ENCODE peak calls at places on chromosomes 6 and 20, in ten cellular contexts. I is epithelial cell of esophagus; F is GM10248; N is AG10803; J is endothelial cell; W is CD8-positive, alpha-beta T cell; L is transverse colon; C is Calu3; B is fibroblast of lung; D is cardiac muscle cell. K is an unnamed sample.

GRCh38 chr20:44720617-44720993 is 5.4 kb downstream of the CCN5 start:
- DNase-seq in L (no peak), J (no peak), B (peak), N (peak), C (peak), F (no peak), W (no peak), I (peak), D (no peak), K (no peak)

GRCh38 chr6:19210849-19211590 is 626.1 kb upstream of the ID4 start:
- DNase-seq in D (peak), F (peak), N (no peak), C (no peak), L (no peak), I (no peak), W (no peak), J (peak), B (no peak), K (no peak)

GRCh38 chr6:33684983-33685382 is 26.5 kb downstream of the UQCC2 start:
- DNase-seq in F (no peak), D (no peak), I (no peak), B (no peak), W (no peak), L (no peak), J (no peak), N (no peak), C (no peak), K (no peak)

GRCh38 chr6:131931063-131931745 is 20.0 kb downstream of the CCN2 start:
- DNase-seq in C (no peak), W (no peak), F (no peak), I (no peak), J (no peak), N (peak), D (no peak), L (no peak), B (peak), K (no peak)

GRCh38 chr6:22112490-22112889 is 184.3 kb downstream of the PRL start:
- DNase-seq in J (no peak), I (peak), F (no peak), C (no peak), D (no peak), N (peak), L (no peak), W (no peak), B (no peak), K (no peak)

GRCh38 chr6:160300076-160300695 is 41.6 kb upstream of the SLC22A2 start:
- DNase-seq in L (peak), I (peak), W (no peak), C (peak), J (no peak), B (no peak), F (no peak), N (no peak), D (peak), K (no peak)

GRCh38 chr20:33909331-33909921 is 84.3 kb upstream of the RALY start:
- DNase-seq in D (no peak), J (no peak), W (no peak), F (no peak), C (peak), I (peak), L (no peak), N (peak), B (peak), K (no peak)

GRCh38 chr6:29762051-29762450 is 38.8 kb downstream of the HLA-F start:
- DNase-seq in B (no peak), F (no peak), L (no peak), N (no peak), W (no peak), C (no peak), I (peak), J (no peak), D (no peak), K (no peak)

GRCh38 chr6:37137881-37138568 is 31.9 kb upstream of the PIM1 start:
- DNase-seq in N (no peak), F (no peak), C (no peak), D (no peak), J (peak), I (no peak), B (peak), W (no peak), L (no peak), K (no peak)

GRCh38 chr6:144252289-144252688 is 32.8 kb upstream of the UTRN start:
- DNase-seq in W (no peak), J (no peak), F (no peak), C (no peak), L (no peak), D (no peak), I (peak), B (peak), N (peak), K (no peak)

GRCh38 chr6:37588745-37589139 is 89.0 kb upstream of the CCDC167 start:
- DNase-seq in F (no peak), C (no peak), N (no peak), J (no peak), D (no peak), I (no peak), L (no peak), W (no peak), B (no peak), K (no peak)

GRCh38 chr6:135146160-135146920 is 34.8 kb upstream of the MYB start:
- DNase-seq in J (no peak), I (peak), B (no peak), D (no peak), L (no peak), F (no peak), N (no peak), C (no peak), W (no peak), K (no peak)

GRCh38 chr20:37276494-37277252 is 12.8 kb upstream of the MANBAL start:
- DNase-seq in W (no peak), J (no peak), N (peak), C (peak), F (peak), L (peak), I (peak), B (peak), D (no peak), K (peak)

GRCh38 chr6:72552938-72553337 is 68.9 kb upstream of the KCNQ5 start:
- DNase-seq in D (no peak), W (no peak), F (no peak), B (peak), J (no peak), C (no peak), N (peak), L (no peak), I (peak), K (no peak)

GRCh38 chr6:105137388-105137787 is 42.4 kb downstream of the POPDC3 start:
- DNase-seq in L (no peak), B (peak), I (peak), W (no peak), C (no peak), F (peak), D (peak), N (no peak), J (no peak), K (no peak)

GRCh38 chr6:111625511-111626331 is 20.0 kb upstream of the TRAF3IP2 start:
- DNase-seq in D (peak), N (peak), F (no peak), J (no peak), C (no peak), B (peak), W (no peak), I (no peak), L (no peak), K (no peak)

GRCh38 chr6:116682334-116682712 is 1.3 kb downstream of the KPNA5 start:
- DNase-seq in W (peak), D (no peak), J (no peak), N (peak), F (peak), B (peak), C (peak), L (no peak), I (peak), K (peak)

GRCh38 chr6:36519352-36519751 is 27.9 kb downstream of the STK38 start:
- DNase-seq in L (no peak), D (no peak), J (no peak), I (no peak), W (no peak), F (no peak), B (no peak), N (no peak), C (no peak), K (no peak)

GRCh38 chr20:50298554-50299324 is 108.1 kb downstream of the CEBPB start:
- DNase-seq in J (no peak), D (no peak), N (no peak), C (no peak), B (no peak), L (no peak), F (no peak), W (no peak), I (peak), K (no peak)

GRCh38 chr20:6708010-6708409 is 59.5 kb upstream of the BMP2 start:
- DNase-seq in J (no peak), C (peak), N (peak), D (no peak), I (peak), W (no peak), B (peak), F (no peak), L (peak), K (no peak)

GRCh38 chr6:168670386-168670985 is 229.5 kb downstream of the SMOC2 start:
- DNase-seq in I (no peak), B (no peak), J (no peak), C (no peak), N (no peak), D (no peak), W (peak), L (no peak), F (no peak), K (no peak)

GRCh38 chr6:150072201-150072600 is 3.3 kb upstream of the ULBP3 start:
- DNase-seq in B (peak), C (peak), J (no peak), I (peak), L (peak), N (peak), W (peak), D (no peak), F (no peak), K (no peak)

GRCh38 chr6:148509789-148510581 is 167.3 kb downstream of the SASH1 start:
- DNase-seq in F (peak), W (no peak), J (no peak), N (peak), B (peak), L (peak), D (no peak), C (no peak), I (peak), K (peak)

GRCh38 chr6:15523679-15524630 is 138.9 kb downstream of the DTNBP1 start:
- DNase-seq in C (no peak), W (no peak), D (no peak), J (no peak), L (no peak), N (no peak), B (no peak), F (no peak), I (no peak), K (no peak)

GRCh38 chr6:10485406-10485805 is 35.7 kb upstream of the GCNT2 start:
- DNase-seq in D (no peak), W (no peak), J (no peak), L (no peak), I (no peak), F (no peak), C (no peak), N (no peak), B (no peak), K (no peak)

GRCh38 chr6:129510930-129511329 is 199.0 kb downstream of the ARHGAP18 start:
- DNase-seq in W (no peak), C (no peak), D (no peak), J (no peak), N (no peak), F (no peak), L (no peak), B (peak), I (no peak), K (no peak)

GRCh38 chr20:54014301-54014914 is 56.0 kb downstream of the BCAS1 start:
- DNase-seq in W (no peak), N (no peak), F (no peak), L (no peak), J (no peak), C (no peak), B (no peak), D (no peak), I (no peak), K (no peak)

GRCh38 chr6:142700032-142700431 is 244.9 kb downstream of the HIVEP2 start:
- DNase-seq in L (no peak), W (no peak), N (no peak), I (no peak), J (no peak), F (peak), D (no peak), C (no peak), B (no peak), K (peak)

GRCh38 chr20:61918548-61918947 is 147.1 kb downstream of the TAF4 start:
- DNase-seq in D (no peak), I (no peak), J (no peak), W (no peak), N (no peak), F (no peak), C (no peak), B (no peak), L (no peak), K (no peak)

GRCh38 chr6:106082735-106083398 is 3.3 kb upstream of the PRDM1 start:
- DNase-seq in L (no peak), J (no peak), C (no peak), D (no peak), N (peak), F (no peak), I (peak), B (peak), W (no peak), K (no peak)

GRCh38 chr6:107612762-107613415 is 123.0 kb downstream of the SOBP start:
- DNase-seq in F (no peak), J (no peak), B (no peak), W (no peak), D (no peak), N (no peak), I (no peak), L (no peak), C (no peak), K (no peak)
- TF ChIP-seq CTCF in F (no peak), J (no peak), B (no peak), W (no peak), D (peak), N (no peak), I (no peak), L (no peak), C (no peak), K (no peak)

GRCh38 chr6:169775321-169775720 is 23.9 kb downstream of the ERMARD start:
- DNase-seq in B (no peak), C (no peak), W (no peak), D (no peak), I (no peak), J (no peak), F (no peak), L (no peak), N (no peak), K (no peak)
- TF ChIP-seq CTCF in B (no peak), C (no peak), W (no peak), D (no peak), I (no peak), J (no peak), F (no peak), L (no peak), N (no peak), K (no peak)

DNA sequence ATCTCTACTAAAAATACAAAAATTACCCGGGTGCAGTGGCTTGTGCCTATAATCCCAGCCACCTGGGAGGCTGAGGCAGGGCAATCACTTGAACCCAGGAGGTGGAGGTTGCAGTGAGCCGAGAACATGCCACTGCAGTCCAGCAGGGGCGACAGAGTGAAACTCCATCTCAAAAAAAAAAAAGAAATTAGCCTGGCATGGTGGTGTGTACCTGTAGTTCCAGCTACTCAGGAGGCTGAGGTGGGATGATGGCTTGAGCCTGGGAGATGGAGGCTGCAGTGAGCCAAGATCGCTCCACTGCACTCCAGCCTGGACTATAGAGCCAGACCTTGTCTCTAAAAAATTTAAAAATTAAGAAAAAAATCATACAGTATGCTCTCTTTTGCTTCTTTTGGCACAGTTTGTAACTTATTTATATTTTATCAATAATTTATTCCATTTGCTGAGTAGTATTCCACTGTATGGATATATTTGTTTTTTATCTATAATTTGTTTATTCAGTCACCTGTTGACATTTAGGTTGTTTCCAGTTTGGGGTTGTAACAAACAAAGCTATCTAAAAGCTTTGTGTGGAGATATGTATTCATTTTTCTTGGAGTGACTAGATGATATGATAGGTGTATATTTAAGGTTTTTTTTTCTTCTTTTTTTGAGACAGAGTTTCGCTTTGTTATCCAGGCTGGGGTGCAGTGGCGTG is 8.0 kb upstream of the MYBL2 start:
- DNase-seq in F (no peak), B (no peak), D (no peak), C (no peak), I (no peak), N (no peak), W (no peak), L (no peak), J (no peak), K (no peak)
- TF ChIP-seq CTCF in F (no peak), B (no peak), D (no peak), C (no peak), I (no peak), N (peak), W (no peak), L (no peak), J (no peak), K (no peak)

GRCh38 chr6:46016063-46016608 is 476 bp upstream of the CLIC5 start:
- DNase-seq in F (peak), W (no peak), L (peak), J (no peak), D (no peak), N (no peak), I (no peak), B (no peak), C (no peak), K (no peak)

GRCh38 chr6:46013639-46014038 is 2.0 kb downstream of the CLIC5 start:
- DNase-seq in J (no peak), I (no peak), W (no peak), D (no peak), F (no peak), B (no peak), C (no peak), N (no peak), L (no peak), K (no peak)

GRCh38 chr6:46014054-46014453 is 1.6 kb downstream of the CLIC5 start:
- DNase-seq in J (no peak), W (no peak), L (no peak), F (no peak), D (no peak), C (no peak), I (no peak), B (no peak), N (no peak), K (no peak)

GRCh38 chr6:46014511-46015118 is 1.0 kb downstream of the CLIC5 start:
- DNase-seq in B (no peak), D (peak), L (peak), F (no peak), J (peak), N (no peak), W (no peak), I (no peak), C (peak), K (peak)

DNA sequence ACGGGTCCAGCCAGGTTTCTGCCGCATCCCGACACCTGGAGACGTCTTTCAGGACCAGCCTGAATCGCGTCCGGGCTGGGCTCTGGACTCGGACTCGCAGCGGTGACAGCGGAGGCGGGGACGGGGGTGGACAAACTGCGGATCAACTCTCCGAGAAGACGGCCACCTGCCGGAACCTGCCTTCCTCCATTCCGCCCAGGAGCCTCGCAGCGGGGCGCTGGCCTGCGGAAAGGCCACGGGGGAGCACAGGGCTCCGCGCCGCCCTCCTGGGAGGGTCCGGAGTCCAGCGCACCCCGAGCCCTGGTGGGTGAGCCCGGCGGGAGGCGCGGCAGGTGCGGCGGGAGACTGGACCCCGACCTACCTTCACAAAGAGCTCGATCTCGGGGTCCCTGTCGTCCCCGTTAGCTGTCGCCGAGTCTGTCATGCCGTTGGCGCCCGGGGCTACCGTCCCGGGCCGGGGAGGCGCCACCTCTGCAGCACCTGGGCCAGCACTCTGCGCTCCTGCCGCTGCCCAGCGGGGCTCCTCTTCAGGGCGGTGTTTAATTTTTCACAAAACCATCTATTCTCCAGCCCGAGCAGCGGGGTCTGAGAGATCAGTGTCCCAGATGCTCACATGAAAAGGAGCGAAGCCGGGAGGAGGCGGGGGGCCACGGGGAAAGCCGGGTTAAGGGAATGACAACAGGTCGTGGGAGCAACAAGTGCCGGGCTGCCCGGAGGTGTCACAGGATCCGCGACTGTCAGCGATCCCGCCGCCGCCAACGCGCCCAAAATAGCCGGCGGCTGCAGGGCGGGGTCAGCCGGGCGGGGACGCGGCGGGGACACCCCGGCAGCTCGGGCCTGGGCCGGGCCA is at the start of gene CLIC5:
- DNase-seq in L (peak), W (peak), N (no peak), I (no peak), J (peak), F (peak), D (peak), C (peak), B (no peak), K (peak)
- TF ChIP-seq CTCF in L (no peak), W (no peak), N (no peak), I (no peak), J (no peak), F (no peak), D (no peak), C (no peak), B (no peak), K (no peak)

GRCh38 chr6:81075974-81076373 is 676.5 kb downstream of the TENT5A start:
- DNase-seq in F (no peak), I (peak), L (no peak), B (peak), C (no peak), D (peak), N (no peak), J (peak), W (no peak), K (no peak)
- TF ChIP-seq CTCF in F (peak), I (peak), L (no peak), B (peak), C (peak), D (peak), N (peak), J (peak), W (no peak), K (no peak)

GRCh38 chr6:5132741-5133140 is 47.6 kb downstream of the PPP1R3G start:
- DNase-seq in N (peak), F (peak), D (no peak), C (no peak), L (peak), W (peak), J (peak), I (no peak), B (peak), K (peak)
- TF ChIP-seq CTCF in N (no peak), F (peak), D (no peak), C (no peak), L (no peak), W (no peak), J (no peak), I (no peak), B (no peak), K (no peak)

GRCh38 chr6:44657201-44657824 is 269.8 kb downstream of the CDC5L start:
- DNase-seq in L (no peak), F (no peak), C (no peak), I (no peak), N (no peak), J (no peak), W (no peak), D (peak), B (peak), K (no peak)
- TF ChIP-seq CTCF in L (no peak), F (no peak), C (no peak), I (no peak), N (no peak), J (no peak), W (no peak), D (no peak), B (peak), K (no peak)

GRCh38 chr6:56940977-56941376 is 13.9 kb upstream of the BEND6 start:
- DNase-seq in F (no peak), N (no peak), I (no peak), J (no peak), D (no peak), C (no peak), L (no peak), B (no peak), W (no peak), K (no peak)
- TF ChIP-seq CTCF in F (no peak), N (no peak), I (no peak), J (no peak), D (no peak), C (no peak), L (no peak), B (no peak), W (no peak), K (no peak)

GRCh38 chr20:48986899-48987298 is 59.2 kb upstream of the CSE1L start:
- DNase-seq in C (peak), D (no peak), B (no peak), N (no peak), W (no peak), F (no peak), J (no peak), L (no peak), I (peak), K (no peak)
- TF ChIP-seq CTCF in C (peak), D (peak), B (peak), N (peak), W (no peak), F (peak), J (no peak), L (no peak), I (peak), K (no peak)